ENCODE peak calls at places on chromosomes 12 and 14, in seven cellular contexts. Z, T, H, A, P, N and D are unnamed samples.

GRCh38 chr12:9806714-9807113 is 20.6 kb upstream of the KLRF1 start:
- DNase-seq in T (no peak), A (no peak), Z (no peak), H (no peak), N (no peak), P (no peak), D (no peak)

GRCh38 chr12:130948136-130948535 is 5.6 kb upstream of the ADGRD1 start:
- DNase-seq in N (no peak), H (peak; percentile 31), T (no peak), Z (peak; percentile 78), P (no peak), A (no peak), D (no peak)

GRCh38 chr14:67514650-67515385 is 18.3 kb upstream of the PLEKHH1 start:
- DNase-seq in H (peak; percentile 32), Z (peak; percentile 52), T (no peak), N (peak; percentile 32), P (peak; percentile 41), A (no peak), D (peak; percentile 20)

GRCh38 chr12:88623777-88624548 is 43.7 kb upstream of the KITLG start:
- DNase-seq in T (no peak), Z (no peak), A (no peak), N (no peak), H (no peak), P (no peak), D (no peak)

GRCh38 chr12:12221560-12221959 is 45.3 kb downstream of the LRP6 start:
- DNase-seq in A (no peak), N (no peak), T (no peak), P (no peak), H (no peak), Z (no peak), D (no peak)

GRCh38 chr12:1173806-1174617 is 183.0 kb downstream of the ERC1 start:
- DNase-seq in A (no peak), N (peak; percentile 83), H (no peak), P (no peak), T (no peak), Z (no peak), D (no peak)

GRCh38 chr12:88577537-88577936 is 2.7 kb downstream of the KITLG start:
- DNase-seq in N (no peak), Z (no peak), P (no peak), A (peak; percentile 19), T (no peak), H (no peak), D (no peak)

GRCh38 chr12:131832393-131833231 is 4.4 kb downstream of the MMP17 start:
- DNase-seq in T (no peak), Z (no peak), P (peak; percentile 12), N (no peak), A (peak; percentile 83), H (no peak), D (peak; percentile 68)

GRCh38 chr12:102950107-102950949 is 7.1 kb upstream of the ASCL1 start:
- DNase-seq in A (peak; percentile 32), T (no peak), H (no peak), Z (no peak), P (no peak), N (no peak), D (peak; percentile 34)

GRCh38 chr12:70691018-70691672 is 53.9 kb upstream of the PTPRB start:
- DNase-seq in T (no peak), A (no peak), N (no peak), H (no peak), Z (no peak), P (no peak), D (no peak)

GRCh38 chr12:46921048-46921753 is 95.4 kb upstream of the SLC38A4 start:
- DNase-seq in H (no peak), A (peak; percentile 31), N (no peak), Z (no peak), P (no peak), T (no peak), D (no peak)

GRCh38 chr14:45678163-45678562 is 425.2 kb upstream of the MIS18BP1 start:
- DNase-seq in H (no peak), Z (no peak), T (no peak), N (no peak), A (no peak), P (no peak), D (no peak)

GRCh38 chr12:114163766-114164165 is 197.6 kb upstream of the RBM19 start:
- DNase-seq in H (no peak), N (no peak), Z (no peak), P (no peak), T (no peak), A (peak; percentile 42), D (no peak)

GRCh38 chr14:77026930-77027537 is 1.5 kb downstream of the IRF2BPL start:
- DNase-seq in A (peak; percentile 69), T (no peak), N (no peak), P (peak; percentile 45), Z (peak; percentile 62), H (peak; percentile 47), D (peak; percentile 68)

GRCh38 chr12:127284870-127285431 is 982.0 kb upstream of the TMEM132C start:
- DNase-seq in Z (no peak), T (no peak), P (peak; percentile 6), H (no peak), A (no peak), N (no peak), D (no peak)

GRCh38 chr12:60535363-60535762 is 939.5 kb downstream of the SLC16A7 start:
- DNase-seq in P (no peak), H (no peak), N (no peak), Z (no peak), A (no peak), T (no peak), D (no peak)

GRCh38 chr12:2051700-2052625 is 824 bp upstream of the CACNA1C start:
- DNase-seq in H (no peak), Z (no peak), P (no peak), T (no peak), N (no peak), A (no peak), D (no peak)

GRCh38 chr12:74619886-74620285 is 82.3 kb downstream of the ATXN7L3B start:
- DNase-seq in T (no peak), A (no peak), P (no peak), H (no peak), Z (no peak), N (no peak), D (no peak)

GRCh38 chr14:22485178-22485577 is 103.8 kb downstream of the DAD1 start:
- DNase-seq in N (no peak), Z (no peak), P (no peak), T (no peak), A (no peak), H (no peak), D (no peak)

GRCh38 chr12:24839268-24839791 is 109.6 kb downstream of the BCAT1 start:
- DNase-seq in H (no peak), P (no peak), Z (no peak), A (no peak), N (no peak), T (no peak), D (no peak)

GRCh38 chr12:72271741-72272661 is at the start of gene TRHDE:
- DNase-seq in A (peak; percentile 17), Z (peak; percentile 75), N (no peak), H (no peak), P (peak; percentile 23), T (no peak), D (peak; percentile 12)

GRCh38 chr14:91339606-91340369 is 77.8 kb downstream of the CCDC88C start:
- DNase-seq in T (no peak), H (no peak), P (no peak), A (no peak), N (no peak), Z (no peak), D (no peak)

GRCh38 chr14:91343051-91343450 is 74.6 kb downstream of the CCDC88C start:
- DNase-seq in A (no peak), N (no peak), Z (no peak), P (no peak), H (no peak), T (no peak), D (no peak)

GRCh38 chr14:91339076-91339475 is 78.5 kb downstream of the CCDC88C start:
- DNase-seq in Z (no peak), T (no peak), N (no peak), P (no peak), H (no peak), A (no peak), D (no peak)

GRCh38 chr14:91342243-91342760 is 75.3 kb downstream of the CCDC88C start:
- DNase-seq in P (no peak), Z (no peak), N (no peak), T (no peak), H (no peak), A (no peak), D (no peak)

GRCh38 chr14:91341331-91342242 is 76.0 kb downstream of the CCDC88C start:
- DNase-seq in T (no peak), N (no peak), Z (no peak), P (no peak), A (no peak), H (no peak), D (no peak)
- H3K4me1 ChIP-seq in T (no peaks in the 10 kb centered on the region), N (peaks cover 9% of the 10 kb centered on the region), Z (no peaks in the 10 kb centered on the region), P (no peaks in the 10 kb centered on the region), A (no peaks in the 10 kb centered on the region), H (peaks cover 4% of the 10 kb centered on the region), D (peaks cover 5% of the 10 kb centered on the region)

DNA sequence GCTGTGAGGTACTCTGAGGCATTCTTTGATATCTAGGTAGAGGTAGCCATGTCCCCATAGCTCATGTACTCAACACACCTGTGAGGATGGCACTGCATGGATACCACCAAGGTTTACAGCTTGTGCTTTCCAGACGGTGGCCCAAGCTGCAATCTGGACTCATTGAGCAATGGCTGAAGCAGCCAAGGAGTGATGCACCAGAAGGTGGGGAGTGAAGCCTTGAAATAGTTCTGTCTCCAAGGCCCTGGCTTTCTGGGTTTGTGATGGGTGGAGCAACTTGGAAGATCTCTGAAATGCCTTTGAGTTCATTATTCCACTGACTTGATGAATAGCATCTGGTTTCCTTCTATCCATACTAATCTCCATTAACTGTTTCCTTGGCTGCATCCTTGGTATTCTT is 290.0 kb upstream of the NOVA1 start:
- DNase-seq in N (no peak), P (peak; percentile 2), T (no peak), A (no peak), Z (no peak), H (no peak), D (no peak)
- H3K9me3 ChIP-seq in N (no peaks in the 10 kb centered on the region), P (no peaks in the 10 kb centered on the region), T (peaks cover 4% of the 10 kb centered on the region), A (peaks cover 4% of the 10 kb centered on the region), Z (no peaks in the 10 kb centered on the region), H (no peaks in the 10 kb centered on the region), D (no peaks in the 10 kb centered on the region)

DNA sequence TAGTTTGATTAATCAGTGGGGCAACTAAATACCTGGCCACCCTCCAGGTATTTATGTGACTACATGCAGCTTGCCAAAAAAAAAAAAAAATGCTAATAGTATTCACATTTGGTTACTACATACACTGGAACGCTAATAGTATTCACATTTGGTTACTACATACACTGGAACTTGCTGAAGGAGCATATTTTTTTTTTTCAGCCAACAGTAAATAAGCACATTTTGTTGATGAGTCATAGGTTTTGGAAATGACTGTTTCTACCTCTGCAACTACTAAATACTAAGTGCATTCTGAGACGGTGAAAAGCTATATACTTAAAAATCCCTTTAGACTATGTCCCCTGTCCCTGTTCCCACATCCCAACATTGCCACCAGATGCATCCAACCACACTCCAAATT is 1172.3 kb downstream of the LRFN5 start:
- DNase-seq in A (no peak), H (no peak), N (peak; percentile 30), T (no peak), Z (no peak), P (no peak), D (no peak)
- TF ChIP-seq CTCF in A (no peak), H (no peak), N (no peak), T (no peak), Z (no peak), P (no peak), D (no peak)

GRCh38 chr12:110301065-110301806 is 20.2 kb downstream of the ATP2A2 start:
- DNase-seq in T (no peak), P (no peak), A (no peak), H (no peak), N (no peak), Z (no peak), D (no peak)

GRCh38 chr12:110307372-110307771 is 26.3 kb downstream of the ATP2A2 start:
- DNase-seq in T (no peak), Z (no peak), N (no peak), H (no peak), P (no peak), A (no peak), D (no peak)

GRCh38 chr12:110304061-110304551 is 23.1 kb downstream of the ATP2A2 start:
- DNase-seq in A (no peak), Z (no peak), H (no peak), T (no peak), N (no peak), P (no peak), D (no peak)
- H3K4me1 ChIP-seq in A (peaks cover 77% of the 10 kb centered on the region), Z (peaks cover 25% of the 10 kb centered on the region), H (no peaks in the 10 kb centered on the region), T (peaks cover 53% of the 10 kb centered on the region), N (no peaks in the 10 kb centered on the region), P (peaks cover 7% of the 10 kb centered on the region), D (no peaks in the 10 kb centered on the region)